ENCODE peak calls at places on chromosomes 16 and 17, in four cellular contexts. C is left ventricle myocardium inferior, N is astrocyte of the spinal cord, G is H1. O is an unnamed sample.
A peak's percentile ranks its signal among the peaks of the same experiment; 100 is the strongest.

GRCh38 chr17:30372755-30373154 is 6.0 kb upstream of the CPD start:
- DNase-seq in C (no peak), G (no peak), N (no peak), O (peak; percentile 97)

GRCh38 chr16:66930189-66930588 is 4.0 kb downstream of the CIAO2B start:
- DNase-seq in N (no peak), G (no peak), C (no peak), O (peak; percentile 85)

GRCh38 chr17:78573955-78574354 is 3.2 kb downstream of the DNAH17 start:
- DNase-seq in C (no peak), N (no peak), G (no peak), O (no peak)

GRCh38 chr17:4997302-4998026 is at the start of the genes INCA1 and KIF1C:
- DNase-seq in C (peak; percentile 95), G (peak; percentile 64), N (peak; percentile 88), O (peak; percentile 61)

GRCh38 chr16:88783391-88784073 is 1.5 kb downstream of the PIEZO1 start:
- DNase-seq in C (no peak), G (no peak), N (no peak), O (peak; percentile 35)

GRCh38 chr17:80261159-80261894 is 675 bp downstream of the RNF213 start:
- DNase-seq in C (peak; percentile 49), N (peak; percentile 51), G (peak; percentile 82), O (peak; percentile 46)

GRCh38 chr17:69874220-69874670 is 200.8 kb upstream of the KCNJ16 start:
- DNase-seq in C (no peak), N (peak; percentile 77), G (no peak), O (peak; percentile 92)

GRCh38 chr17:31511583-31511982 is 120.1 kb downstream of the RAB11FIP4 start:
- DNase-seq in G (no peak), N (no peak), C (no peak), O (no peak)

GRCh38 chr17:48426019-48426418 is 4.0 kb downstream of the SKAP1 start:
- DNase-seq in G (no peak), N (no peak), C (no peak), O (no peak)

GRCh38 chr17:59329558-59330313 is 1.7 kb upstream of the YPEL2 start:
- DNase-seq in C (peak; percentile 61), G (peak; percentile 36), N (peak; percentile 75), O (peak; percentile 75)

GRCh38 chr16:27097671-27098275 is 31.0 kb downstream of the C16orf82 start:
- DNase-seq in C (peak; percentile 76), G (no peak), N (no peak), O (no peak)

GRCh38 chr16:4618645-4619418 is 4.1 kb upstream of the UBALD1 start:
- DNase-seq in N (no peak), G (no peak), C (no peak), O (peak; percentile 68)

GRCh38 chr17:30961213-30962188 is 9.3 kb upstream of the RNF135 start:
- DNase-seq in N (no peak), C (no peak), G (no peak), O (peak; percentile 17)

GRCh38 chr17:80195671-80196529 is 24.2 kb downstream of the SGSH start:
- DNase-seq in N (peak; percentile 5), C (no peak), G (no peak), O (no peak)

GRCh38 chr17:8628609-8629169 is 1.8 kb downstream of the MYH10 start:
- DNase-seq in G (no peak), C (no peak), N (peak; percentile 21), O (no peak)

GRCh38 chr17:75486951-75487350 is 28.4 kb downstream of the CASKIN2 start:
- DNase-seq in G (no peak), C (no peak), N (no peak), O (no peak)
- H3K4me3 ChIP-seq in G (no peak overlapping the region), C (no peak overlapping the region), N (no peak overlapping the region), O (no peak overlapping the region)

DNA sequence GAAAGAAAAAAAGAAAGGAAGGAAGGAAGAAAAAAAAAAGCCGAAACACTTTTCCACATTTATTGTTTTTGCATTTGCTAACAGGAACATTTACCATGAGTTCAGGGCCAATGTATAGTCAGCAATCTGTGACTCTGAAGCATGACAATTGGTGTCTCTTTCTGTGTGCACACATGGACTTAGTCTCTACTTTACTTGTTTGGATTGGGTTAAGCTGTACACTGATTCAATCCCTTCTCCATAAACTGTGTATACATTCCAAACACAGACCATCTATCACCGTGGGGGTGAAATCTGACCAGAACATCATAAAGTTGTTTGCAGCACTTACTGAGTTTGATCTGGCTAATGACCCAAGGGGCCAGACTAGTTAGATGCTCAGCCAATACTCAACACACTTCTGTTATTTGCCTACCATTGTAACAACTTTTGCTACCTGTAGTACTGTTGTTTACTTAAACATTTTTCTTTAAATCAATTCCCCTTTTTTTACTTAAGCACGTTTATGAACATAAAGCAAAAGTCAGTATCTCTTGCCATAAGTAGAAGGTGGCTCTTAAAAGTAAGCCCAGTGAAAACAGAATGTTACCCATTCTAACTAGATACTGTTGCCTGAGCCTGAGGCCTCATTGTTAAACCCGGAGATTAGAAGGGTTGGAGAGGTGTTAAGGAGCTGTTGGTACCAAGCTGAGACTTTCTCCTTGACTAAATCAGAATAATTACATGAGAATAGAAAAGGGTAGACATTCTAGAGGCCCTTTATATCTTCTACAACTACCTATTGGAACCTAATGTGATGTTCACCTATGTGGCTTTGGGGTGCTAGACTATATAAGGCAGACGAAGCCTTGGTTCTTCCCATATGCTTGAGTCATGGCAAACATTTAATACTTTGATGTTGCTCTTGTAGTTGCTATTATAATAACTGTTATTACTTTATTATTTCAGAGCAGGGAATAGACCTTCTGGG is 41.8 kb downstream of the SCNN1B start:
- DNase-seq in G (no peak), C (no peak), N (no peak), O (no peak)
- TF ChIP-seq CTCF in G (no peak), C (no peak), N (no peak), O (no peak)

GRCh38 chr16:85227262-85227923 is 115.1 kb upstream of the CIBAR2 start:
- DNase-seq in N (peak; percentile 71), C (no peak), G (no peak), O (no peak)
- H3K4me3 ChIP-seq in N (no peak overlapping the region), C (no peak overlapping the region), G (no peak overlapping the region), O (no peak overlapping the region)

GRCh38 chr16:48231675-48232214 is 12.4 kb upstream of the LONP2 start:
- DNase-seq in N (peak; percentile 38), C (peak; percentile 21), G (peak; percentile 29), O (no peak)
- TF ChIP-seq CTCF in N (peak; percentile 69), C (peak; percentile 51), G (peak; percentile 68), O (peak; percentile 48)

DNA sequence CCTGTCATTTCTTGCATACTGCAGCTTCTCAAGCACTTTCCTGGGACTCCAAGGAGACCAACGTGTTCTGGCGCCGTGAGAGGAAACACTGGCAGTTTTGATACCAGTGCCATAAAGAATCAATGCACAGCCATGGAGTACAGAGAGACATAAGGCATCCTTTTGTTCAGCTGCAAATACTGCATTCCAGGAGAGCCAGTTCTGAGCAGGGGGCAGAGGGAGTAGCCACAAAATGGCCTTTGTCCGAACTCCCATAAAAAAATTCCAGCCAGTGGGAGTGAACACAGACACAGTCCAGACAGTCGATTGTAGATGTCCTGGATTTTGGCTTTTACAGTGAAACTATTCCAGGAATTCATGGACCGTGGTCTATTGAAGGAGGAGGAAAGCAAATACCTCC is 36.2 kb upstream of the TEKT3 start:
- DNase-seq in N (peak; percentile 73), G (no peak), C (no peak), O (no peak)
- H3K4me3 ChIP-seq in N (peak overlapping the region; percentile 6), G (no peak overlapping the region), C (no peak overlapping the region), O (no peak overlapping the region)

GRCh38 chr16:57045694-57046381 is 46.5 kb upstream of the CPNE2 start:
- DNase-seq in N (peak; percentile 62), G (no peak), C (peak; percentile 74), O (peak; percentile 35)
- TF ChIP-seq CTCF in N (peak; percentile 95), G (peak; percentile 87), C (peak; percentile 77), O (peak; percentile 78)

GRCh38 chr17:42277342-42277712 is 1.1 kb upstream of the STAT5B start:
- DNase-seq in C (no peak), G (no peak), N (no peak), O (no peak)
- H3K4me3 ChIP-seq in C (peak overlapping the region; percentile 95), G (peak overlapping the region; percentile 92), N (no peak overlapping the region), O (no peak overlapping the region)

GRCh38 chr16:85028638-85029412 is 1.2 kb downstream of the KIAA0513 start:
- DNase-seq in C (no peak), N (peak; percentile 61), G (no peak), O (peak; percentile 86)

GRCh38 chr16:85025781-85026653 is 1.6 kb upstream of the KIAA0513 start:
- DNase-seq in C (no peak), N (no peak), G (no peak), O (no peak)

GRCh38 chr16:85026696-85027095 is 899 bp upstream of the KIAA0513 start:
- DNase-seq in G (no peak), N (no peak), C (no peak), O (peak; percentile 13)

GRCh38 chr16:85027968-85028637 is 508 bp downstream of the KIAA0513 start:
- DNase-seq in C (no peak), N (no peak), G (no peak), O (no peak)

GRCh38 chr16:85027349-85027967 is at the start of gene KIAA0513:
- DNase-seq in C (peak; percentile 93), G (peak; percentile 73), N (peak; percentile 93), O (peak; percentile 68)
- TF ChIP-seq CTCF in C (peak; percentile 29), G (no peak), N (peak; percentile 27), O (peak; percentile 28)